ENCODE peak calls at places on chromosomes 5 and 9, in seven cellular contexts. J is OCI-LY7, T is SK-N-SH, S is PC-3, N is GM23248, F is MM.1S, G is neural progenitor cell. O is an unnamed sample.

GRCh38 chr5:1510631-1511030 is 13.1 kb downstream of the LPCAT1 start:
- DNase-seq in F (no peak), N (no peak), S (no peak), G (no peak), J (no peak), T (no peak), O (no peak)

GRCh38 chr5:133715622-133716021 is 103.3 kb upstream of the FSTL4 start:
- DNase-seq in S (no peak), J (no peak), G (no peak), F (no peak), T (no peak), N (no peak), O (no peak)

GRCh38 chr5:96942911-96943310 is 7.0 kb downstream of the LNPEP start:
- DNase-seq in G (no peak), S (peak), N (peak), J (no peak), T (no peak), F (no peak), O (no peak)

GRCh38 chr9:132694144-132694543 is 23.9 kb downstream of the GTF3C4 start:
- DNase-seq in T (no peak), J (peak), N (peak), G (peak), S (peak), F (no peak), O (no peak)

GRCh38 chr5:172697123-172698121 is 56.4 kb downstream of the NEURL1B start:
- DNase-seq in T (peak), G (peak), S (peak), F (peak), J (peak), N (peak), O (peak)

GRCh38 chr9:89113851-89114250 is 64.8 kb downstream of the SHC3 start:
- DNase-seq in J (no peak), G (no peak), S (no peak), F (no peak), T (no peak), N (no peak), O (no peak)

GRCh38 chr5:133732536-133732935 is 120.2 kb upstream of the FSTL4 start:
- DNase-seq in N (no peak), J (no peak), S (no peak), F (no peak), G (no peak), T (no peak), O (no peak)

GRCh38 chr5:154523704-154524103 is 45.7 kb upstream of the HAND1 start:
- DNase-seq in G (peak), S (no peak), N (peak), F (no peak), T (peak), J (no peak), O (no peak)

GRCh38 chr5:132674671-132675506 is 1.1 kb downstream of the IL4 start:
- DNase-seq in J (no peak), F (no peak), S (peak), T (no peak), N (peak), G (no peak), O (peak)

GRCh38 chr5:153827407-153827806 is 211.3 kb downstream of the FAM114A2 start:
- DNase-seq in J (peak), S (no peak), F (no peak), N (peak), T (no peak), G (peak), O (no peak)

GRCh38 chr5:63822633-63823032 is 139.6 kb downstream of the HTR1A start:
- DNase-seq in J (no peak), F (no peak), S (peak), T (no peak), G (no peak), N (no peak), O (no peak)

GRCh38 chr5:171630047-171630669 is 155.5 kb upstream of the SMIM23 start:
- DNase-seq in G (peak), S (peak), N (peak), T (peak), J (no peak), F (peak), O (peak)
- TF ChIP-seq EZH2phosphoT487 in G (no peak), S (no peak), N (no peak), T (no peak), J (no peak), F (no peak), O (no peak)

GRCh38 chr9:130531670-130532069 is 47.7 kb upstream of the FUBP3 start:
- DNase-seq in S (no peak), G (no peak), N (no peak), F (no peak), J (no peak), T (peak), O (no peak)
- TF ChIP-seq EZH2phosphoT487 in S (no peak), G (no peak), N (no peak), F (no peak), J (no peak), T (no peak), O (no peak)

GRCh38 chr5:160508780-160509361 is 87.2 kb downstream of the PTTG1 start:
- DNase-seq in F (peak), S (peak), N (peak), J (peak), T (peak), G (peak), O (peak)

GRCh38 chr5:160511280-160511929 is 89.8 kb downstream of the PTTG1 start:
- DNase-seq in S (no peak), T (no peak), G (no peak), N (no peak), J (no peak), F (no peak), O (no peak)

GRCh38 chr5:160504906-160505305 is 83.3 kb downstream of the PTTG1 start:
- DNase-seq in S (no peak), T (no peak), F (no peak), N (no peak), J (no peak), G (no peak), O (no peak)

GRCh38 chr5:160507181-160507811 is 85.6 kb downstream of the PTTG1 start:
- DNase-seq in T (no peak), J (no peak), F (no peak), S (peak), N (peak), G (no peak), O (no peak)

GRCh38 chr5:160506006-160507004 is 84.7 kb downstream of the PTTG1 start:
- DNase-seq in G (peak), T (peak), J (peak), F (peak), S (no peak), N (peak), O (no peak)
- TF ChIP-seq EZH2phosphoT487 in G (no peak), T (no peak), J (no peak), F (no peak), S (no peak), N (no peak), O (no peak)

DNA sequence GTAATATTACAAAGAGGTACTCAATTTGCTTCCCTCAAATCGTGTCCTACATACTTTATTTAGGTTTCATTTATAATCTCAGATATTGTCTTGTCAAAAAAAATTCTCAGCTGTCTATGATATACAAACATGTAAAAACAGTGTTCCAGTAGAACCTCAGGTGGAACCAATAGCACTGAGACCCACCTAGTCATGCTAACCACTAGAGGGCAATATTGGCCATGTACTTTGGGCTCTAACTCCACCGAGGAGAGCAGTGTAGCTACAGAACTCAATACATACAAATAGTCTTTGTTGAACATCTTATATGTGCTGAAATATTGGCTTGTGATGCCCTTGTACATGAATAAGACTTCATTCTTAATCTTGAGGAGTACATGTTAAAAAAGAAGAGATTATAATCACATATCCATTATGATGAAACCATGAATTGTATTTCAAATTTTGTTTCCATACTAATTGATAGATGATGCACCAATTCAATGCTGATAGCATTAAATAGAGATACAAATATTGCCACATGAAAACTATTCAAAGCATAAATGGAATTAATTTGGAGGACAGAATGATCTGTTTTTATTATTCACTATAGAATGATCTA is 71.2 kb upstream of the CNTLN start:
- DNase-seq in G (peak), S (peak), T (peak), F (peak), N (peak), J (peak), O (peak)
- TF ChIP-seq EZH2phosphoT487 in G (no peak), S (no peak), T (no peak), F (no peak), N (no peak), J (no peak), O (no peak)

GRCh38 chr5:41196197-41196596 is 17.1 kb downstream of the C6 start:
- DNase-seq in J (no peak), G (no peak), S (peak), T (no peak), F (no peak), N (no peak), O (no peak)

GRCh38 chr5:41195228-41195627 is 18.1 kb downstream of the C6 start:
- DNase-seq in G (no peak), S (peak), F (no peak), N (no peak), J (no peak), T (no peak), O (no peak)

GRCh38 chr5:41191249-41191648 is 22.1 kb downstream of the C6 start:
- DNase-seq in F (no peak), G (no peak), J (no peak), S (peak), N (no peak), T (no peak), O (no peak)

GRCh38 chr5:41194339-41194738 is 19.0 kb downstream of the C6 start:
- DNase-seq in S (no peak), J (no peak), F (no peak), N (no peak), T (no peak), G (no peak), O (no peak)

GRCh38 chr5:41193462-41194166 is 19.7 kb downstream of the C6 start:
- DNase-seq in N (peak), G (no peak), F (no peak), T (no peak), S (peak), J (no peak), O (no peak)
- TF ChIP-seq EZH2phosphoT487 in N (no peak), G (no peak), F (no peak), T (no peak), S (no peak), J (no peak), O (no peak)

GRCh38 chr5:117486879-117487391 is 912.3 kb upstream of the SEMA6A start:
- DNase-seq in G (no peak), J (no peak), S (no peak), N (no peak), F (no peak), T (no peak), O (peak)

GRCh38 chr5:117488976-117489500 is 914.4 kb upstream of the SEMA6A start:
- DNase-seq in F (no peak), N (no peak), S (no peak), J (no peak), T (no peak), G (no peak), O (no peak)

GRCh38 chr5:117487556-117487955 is 912.9 kb upstream of the SEMA6A start:
- DNase-seq in G (no peak), N (no peak), T (no peak), F (no peak), S (no peak), J (no peak), O (no peak)

DNA sequence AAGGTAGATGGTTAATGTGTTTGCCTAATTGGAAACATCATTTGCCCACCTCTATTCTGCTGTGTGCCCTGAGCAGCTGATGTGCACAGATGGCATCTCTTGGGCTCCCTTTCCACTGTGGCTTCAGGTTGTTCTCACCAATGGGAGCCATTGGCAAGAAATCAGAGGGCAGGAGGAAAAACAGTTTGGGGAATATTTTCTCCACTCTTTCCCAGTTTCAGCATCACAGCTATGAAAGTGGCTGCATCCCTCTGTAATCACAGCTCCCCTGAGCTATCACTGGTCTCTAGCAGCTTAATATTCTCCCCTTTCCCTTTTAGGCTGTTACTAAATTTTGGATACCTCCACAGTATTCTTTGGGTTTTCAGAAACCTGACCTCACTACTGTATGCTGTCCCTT is 911.7 kb upstream of the SEMA6A start:
- DNase-seq in S (no peak), F (no peak), G (no peak), T (no peak), J (no peak), N (no peak), O (no peak)
- TF ChIP-seq EZH2phosphoT487 in S (no peak), F (no peak), G (no peak), T (no peak), J (no peak), N (no peak), O (no peak)

GRCh38 chr5:90518666-90519065 is 10.7 kb downstream of the LYSMD3 start:
- DNase-seq in N (peak), G (no peak), T (no peak), J (peak), S (peak), F (peak), O (no peak)
- TF ChIP-seq EZH2phosphoT487 in N (no peak), G (no peak), T (no peak), J (no peak), S (no peak), F (no peak), O (no peak)